ENCODE peak calls at places on chromosomes 1 and 21, in six cellular contexts. One of them, this sample, is unnamed.

GRCh38 chr1:172146149-172146850 is 274.2 kb upstream of the C1orf105 start:
- DNase-seq in AG04449: no peak
- DNase-seq in OCI-LY7: no peak
- DNase-seq in type B pancreatic cell: no peak
- DNase-seq in epithelial cell of esophagus: peak
- DNase-seq in fibroblast of the aortic adventitia: peak
- DNase-seq in this sample: no peak

GRCh38 chr1:221576268-221576667 is 165.6 kb downstream of the DUSP10 start:
- DNase-seq in OCI-LY7: peak
- DNase-seq in AG04449: peak
- DNase-seq in type B pancreatic cell: no peak
- DNase-seq in epithelial cell of esophagus: peak
- DNase-seq in fibroblast of the aortic adventitia: peak
- DNase-seq in this sample: no peak

GRCh38 chr21:22575165-22575584 is 1577.0 kb downstream of the NCAM2 start:
- DNase-seq in fibroblast of the aortic adventitia: no peak
- DNase-seq in AG04449: no peak
- DNase-seq in OCI-LY7: peak
- DNase-seq in type B pancreatic cell: no peak
- DNase-seq in epithelial cell of esophagus: no peak
- DNase-seq in this sample: no peak

GRCh38 chr21:31284797-31285397 is 59.2 kb downstream of the TIAM1 start:
- DNase-seq in epithelial cell of esophagus: peak
- DNase-seq in fibroblast of the aortic adventitia: peak
- DNase-seq in OCI-LY7: no peak
- DNase-seq in type B pancreatic cell: no peak
- DNase-seq in AG04449: no peak
- DNase-seq in this sample: no peak

GRCh38 chr1:36565576-36566501 is 83.1 kb upstream of the CSF3R start:
- DNase-seq in OCI-LY7: no peak
- DNase-seq in AG04449: no peak
- DNase-seq in type B pancreatic cell: no peak
- DNase-seq in epithelial cell of esophagus: no peak
- DNase-seq in fibroblast of the aortic adventitia: no peak
- DNase-seq in this sample: no peak

GRCh38 chr1:194865367-194865766 is 1679.0 kb upstream of the B3GALT2 start:
- DNase-seq in fibroblast of the aortic adventitia: no peak
- DNase-seq in AG04449: no peak
- DNase-seq in epithelial cell of esophagus: no peak
- DNase-seq in OCI-LY7: peak
- DNase-seq in type B pancreatic cell: no peak
- DNase-seq in this sample: no peak

GRCh38 chr1:214549604-214550338 is 1.6 kb downstream of the PTPN14 start:
- DNase-seq in fibroblast of the aortic adventitia: peak
- DNase-seq in type B pancreatic cell: no peak
- DNase-seq in epithelial cell of esophagus: peak
- DNase-seq in AG04449: no peak
- DNase-seq in OCI-LY7: no peak
- DNase-seq in this sample: peak

GRCh38 chr1:243275316-243275715 is 19.5 kb downstream of the SDCCAG8 start:
- DNase-seq in epithelial cell of esophagus: no peak
- DNase-seq in AG04449: no peak
- DNase-seq in type B pancreatic cell: no peak
- DNase-seq in OCI-LY7: no peak
- DNase-seq in fibroblast of the aortic adventitia: no peak
- DNase-seq in this sample: no peak

GRCh38 chr1:150256549-150257341 is 829 bp upstream of the CA14 start:
- DNase-seq in fibroblast of the aortic adventitia: peak
- DNase-seq in epithelial cell of esophagus: no peak
- DNase-seq in AG04449: no peak
- DNase-seq in type B pancreatic cell: no peak
- DNase-seq in OCI-LY7: no peak
- DNase-seq in this sample: no peak

GRCh38 chr1:2990376-2991115 is 30.7 kb upstream of the ACTRT2 start:
- DNase-seq in AG04449: no peak
- DNase-seq in type B pancreatic cell: no peak
- DNase-seq in epithelial cell of esophagus: no peak
- DNase-seq in OCI-LY7: no peak
- DNase-seq in fibroblast of the aortic adventitia: no peak
- DNase-seq in this sample: no peak

GRCh38 chr1:222167111-222167510 is 380.8 kb downstream of the HHIPL2 start:
- DNase-seq in OCI-LY7: peak
- DNase-seq in type B pancreatic cell: no peak
- DNase-seq in AG04449: peak
- DNase-seq in fibroblast of the aortic adventitia: peak
- DNase-seq in epithelial cell of esophagus: peak
- DNase-seq in this sample: peak

GRCh38 chr1:177873238-177873637 is 96.6 kb downstream of the SEC16B start:
- DNase-seq in type B pancreatic cell: no peak
- DNase-seq in AG04449: peak
- DNase-seq in epithelial cell of esophagus: peak
- DNase-seq in OCI-LY7: no peak
- DNase-seq in fibroblast of the aortic adventitia: peak
- DNase-seq in this sample: no peak

GRCh38 chr1:174690266-174690665 is 242.5 kb downstream of the GPR52 start:
- DNase-seq in fibroblast of the aortic adventitia: no peak
- DNase-seq in AG04449: no peak
- DNase-seq in type B pancreatic cell: no peak
- DNase-seq in epithelial cell of esophagus: no peak
- DNase-seq in OCI-LY7: no peak
- DNase-seq in this sample: no peak

GRCh38 chr1:40848530-40849189 is 13.5 kb downstream of the CITED4 start:
- DNase-seq in type B pancreatic cell: no peak
- DNase-seq in AG04449: no peak
- DNase-seq in OCI-LY7: peak
- DNase-seq in epithelial cell of esophagus: peak
- DNase-seq in fibroblast of the aortic adventitia: peak
- DNase-seq in this sample: no peak

GRCh38 chr1:43144228-43144627 is 27.9 kb downstream of the EBNA1BP2 start:
- DNase-seq in OCI-LY7: no peak
- DNase-seq in epithelial cell of esophagus: peak
- DNase-seq in AG04449: peak
- DNase-seq in fibroblast of the aortic adventitia: peak
- DNase-seq in type B pancreatic cell: no peak
- DNase-seq in this sample: no peak

GRCh38 chr1:86394416-86394815 is 1.7 kb downstream of the ODF2L start:
- DNase-seq in OCI-LY7: no peak
- DNase-seq in AG04449: no peak
- DNase-seq in epithelial cell of esophagus: peak
- DNase-seq in fibroblast of the aortic adventitia: peak
- DNase-seq in type B pancreatic cell: no peak
- DNase-seq in this sample: no peak

GRCh38 chr1:94092210-94092613 is 28.7 kb downstream of the ABCA4 start:
- DNase-seq in fibroblast of the aortic adventitia: no peak
- DNase-seq in epithelial cell of esophagus: no peak
- DNase-seq in type B pancreatic cell: no peak
- DNase-seq in AG04449: no peak
- DNase-seq in OCI-LY7: no peak
- DNase-seq in this sample: no peak

GRCh38 chr1:39995973-39996393 is 41.0 kb downstream of the MFSD2A start:
- DNase-seq in AG04449: no peak
- DNase-seq in epithelial cell of esophagus: no peak
- DNase-seq in OCI-LY7: peak
- DNase-seq in type B pancreatic cell: no peak
- DNase-seq in fibroblast of the aortic adventitia: no peak
- DNase-seq in this sample: no peak

GRCh38 chr1:206128192-206128591 is 11.0 kb upstream of the AVPR1B start:
- DNase-seq in OCI-LY7: no peak
- DNase-seq in epithelial cell of esophagus: peak
- DNase-seq in fibroblast of the aortic adventitia: peak
- DNase-seq in AG04449: no peak
- DNase-seq in type B pancreatic cell: no peak
- DNase-seq in this sample: no peak

GRCh38 chr1:201022178-201022823 is 1.2 kb downstream of the KIF21B start:
- DNase-seq in OCI-LY7: peak
- DNase-seq in AG04449: no peak
- DNase-seq in fibroblast of the aortic adventitia: no peak
- DNase-seq in epithelial cell of esophagus: no peak
- DNase-seq in type B pancreatic cell: no peak
- DNase-seq in this sample: no peak

GRCh38 chr21:26819944-26820343 is 25.3 kb downstream of the ADAMTS1 start:
- DNase-seq in OCI-LY7: no peak
- DNase-seq in AG04449: no peak
- DNase-seq in type B pancreatic cell: no peak
- DNase-seq in epithelial cell of esophagus: no peak
- DNase-seq in fibroblast of the aortic adventitia: no peak
- DNase-seq in this sample: no peak

GRCh38 chr1:55078470-55078869 is 39.1 kb downstream of the PCSK9 start:
- DNase-seq in type B pancreatic cell: no peak
- DNase-seq in AG04449: no peak
- DNase-seq in epithelial cell of esophagus: no peak
- DNase-seq in fibroblast of the aortic adventitia: no peak
- DNase-seq in OCI-LY7: no peak
- DNase-seq in this sample: no peak

GRCh38 chr1:78884685-78885452 is 121.7 kb downstream of the ADGRL4 start:
- DNase-seq in type B pancreatic cell: no peak
- DNase-seq in epithelial cell of esophagus: no peak
- DNase-seq in fibroblast of the aortic adventitia: peak
- DNase-seq in AG04449: no peak
- DNase-seq in OCI-LY7: no peak
- DNase-seq in this sample: no peak

GRCh38 chr1:100400332-100400933 is 48.1 kb downstream of the CDC14A start:
- DNase-seq in OCI-LY7: peak
- DNase-seq in fibroblast of the aortic adventitia: no peak
- DNase-seq in AG04449: no peak
- DNase-seq in epithelial cell of esophagus: no peak
- DNase-seq in type B pancreatic cell: no peak
- DNase-seq in this sample: no peak

GRCh38 chr1:235102993-235103411 is 25.6 kb downstream of the TOMM20 start:
- DNase-seq in OCI-LY7: no peak
- DNase-seq in epithelial cell of esophagus: no peak
- DNase-seq in AG04449: no peak
- DNase-seq in type B pancreatic cell: peak
- DNase-seq in fibroblast of the aortic adventitia: no peak
- DNase-seq in this sample: no peak

GRCh38 chr1:241934181-241934815 is 23.3 kb upstream of the BECN2 start:
- DNase-seq in epithelial cell of esophagus: peak
- DNase-seq in OCI-LY7: no peak
- DNase-seq in AG04449: no peak
- DNase-seq in type B pancreatic cell: no peak
- DNase-seq in fibroblast of the aortic adventitia: peak
- DNase-seq in this sample: no peak

GRCh38 chr1:28421744-28422143 is 52.2 kb downstream of the PHACTR4 start:
- DNase-seq in fibroblast of the aortic adventitia: no peak
- DNase-seq in type B pancreatic cell: no peak
- DNase-seq in OCI-LY7: no peak
- DNase-seq in AG04449: no peak
- DNase-seq in epithelial cell of esophagus: peak
- DNase-seq in this sample: no peak

GRCh38 chr1:214364335-214364734 is 83.4 kb downstream of the SMYD2 start:
- DNase-seq in fibroblast of the aortic adventitia: peak
- DNase-seq in epithelial cell of esophagus: no peak
- DNase-seq in type B pancreatic cell: no peak
- DNase-seq in AG04449: no peak
- DNase-seq in OCI-LY7: no peak
- DNase-seq in this sample: no peak

GRCh38 chr1:155207578-155208405 is at the start of gene THBS3:
- DNase-seq in epithelial cell of esophagus: no peak
- DNase-seq in fibroblast of the aortic adventitia: peak
- DNase-seq in OCI-LY7: no peak
- DNase-seq in AG04449: no peak
- DNase-seq in type B pancreatic cell: no peak
- DNase-seq in this sample: peak

GRCh38 chr1:84478876-84479868 is at the start of gene RPF1:
- DNase-seq in epithelial cell of esophagus: peak
- DNase-seq in OCI-LY7: peak
- DNase-seq in AG04449: peak
- DNase-seq in fibroblast of the aortic adventitia: peak
- DNase-seq in type B pancreatic cell: peak
- DNase-seq in this sample: peak
- TF ChIP-seq CTCF in epithelial cell of esophagus: no peak
- TF ChIP-seq CTCF in OCI-LY7: peak
- TF ChIP-seq CTCF in AG04449: no peak
- TF ChIP-seq CTCF in fibroblast of the aortic adventitia: no peak
- TF ChIP-seq CTCF in type B pancreatic cell: no peak
- TF ChIP-seq CTCF in this sample: no peak

GRCh38 chr1:56548566-56548965 is 30.8 kb downstream of the PLPP3 start:
- DNase-seq in AG04449: no peak
- DNase-seq in OCI-LY7: no peak
- DNase-seq in epithelial cell of esophagus: peak
- DNase-seq in type B pancreatic cell: no peak
- DNase-seq in fibroblast of the aortic adventitia: no peak
- DNase-seq in this sample: no peak
- TF ChIP-seq CTCF in AG04449: no peak
- TF ChIP-seq CTCF in OCI-LY7: no peak
- TF ChIP-seq CTCF in epithelial cell of esophagus: no peak
- TF ChIP-seq CTCF in type B pancreatic cell: no peak
- TF ChIP-seq CTCF in fibroblast of the aortic adventitia: no peak
- TF ChIP-seq CTCF in this sample: no peak

DNA sequence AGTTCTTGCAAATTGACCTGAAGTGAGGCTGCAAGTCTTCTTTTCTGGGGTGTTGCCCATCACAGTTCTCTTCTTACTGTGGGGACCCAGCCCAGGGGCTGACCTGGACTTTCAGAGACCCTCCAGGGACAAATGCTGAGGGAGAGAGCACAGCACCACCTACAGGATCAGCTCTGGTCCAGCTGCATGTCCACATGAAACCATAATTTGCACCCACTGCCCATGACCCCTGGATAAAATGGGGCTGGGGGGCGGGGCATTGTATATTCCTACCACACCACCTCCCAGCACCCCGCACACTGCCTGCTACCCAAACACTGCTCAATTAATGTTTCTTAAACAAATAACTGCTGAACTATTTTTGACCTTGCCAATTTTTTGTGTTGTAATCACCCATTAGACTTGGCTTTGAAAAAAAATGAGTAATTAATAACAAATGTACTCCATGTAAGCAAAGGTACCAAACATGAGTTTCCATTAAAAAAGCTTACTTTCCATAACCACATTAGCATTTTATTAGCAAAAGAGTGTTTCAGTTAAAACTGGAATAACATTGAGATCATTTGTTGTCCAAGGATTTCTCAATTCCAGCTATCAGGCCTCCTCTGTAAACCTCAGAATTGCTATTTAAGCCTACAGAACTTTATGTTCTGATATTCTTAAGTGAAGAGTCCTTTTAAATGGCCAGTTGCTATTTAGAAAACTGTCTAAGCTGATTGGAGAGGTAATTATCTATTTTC is 168.0 kb upstream of the RAB4A start:
- DNase-seq in type B pancreatic cell: peak
- DNase-seq in OCI-LY7: no peak
- DNase-seq in epithelial cell of esophagus: no peak
- DNase-seq in fibroblast of the aortic adventitia: peak
- DNase-seq in AG04449: no peak
- DNase-seq in this sample: no peak
- TF ChIP-seq CTCF in type B pancreatic cell: peak
- TF ChIP-seq CTCF in OCI-LY7: no peak
- TF ChIP-seq CTCF in epithelial cell of esophagus: no peak
- TF ChIP-seq CTCF in fibroblast of the aortic adventitia: no peak
- TF ChIP-seq CTCF in AG04449: no peak
- TF ChIP-seq CTCF in this sample: no peak

GRCh38 chr1:68028566-68028965 is 21.9 kb downstream of the DIRAS3 start:
- DNase-seq in OCI-LY7: no peak
- DNase-seq in fibroblast of the aortic adventitia: no peak
- DNase-seq in epithelial cell of esophagus: no peak
- DNase-seq in type B pancreatic cell: no peak
- DNase-seq in AG04449: no peak
- DNase-seq in this sample: no peak
- TF ChIP-seq CTCF in OCI-LY7: no peak
- TF ChIP-seq CTCF in fibroblast of the aortic adventitia: no peak
- TF ChIP-seq CTCF in epithelial cell of esophagus: no peak
- TF ChIP-seq CTCF in type B pancreatic cell: peak
- TF ChIP-seq CTCF in AG04449: no peak
- TF ChIP-seq CTCF in this sample: no peak